ENCODE peak calls at places on chromosomes 12 and 14, in five cellular contexts. A is K562, J is GM12878, E is upper lobe of left lung, U is A549. D is an unnamed sample.

GRCh38 chr14:65177551-65177950 is 75.2 kb upstream of the MAX start:
- ATAC-seq in A (no peak), J (no peak), E (no peak), U (no peak), D (no peak)

GRCh38 chr12:104399750-104400612 is 56.8 kb upstream of the CHST11 start:
- ATAC-seq in A (no peak), J (no peak), E (no peak), U (no peak), D (no peak)

GRCh38 chr14:76720382-76720813 is 40.9 kb upstream of the VASH1 start:
- ATAC-seq in A (no peak), J (peak; percentile 89), E (no peak), U (peak; percentile 54), D (peak; percentile 57)

GRCh38 chr12:1760566-1761382 is 59.6 kb upstream of the LRTM2 start:
- ATAC-seq in A (peak; percentile 70), J (no peak), E (no peak), U (peak; percentile 88), D (no peak)

GRCh38 chr14:90866822-90867221 is 50.6 kb upstream of the TTC7B start:
- ATAC-seq in A (no peak), J (no peak), E (no peak), U (no peak), D (no peak)

GRCh38 chr12:82009524-82009923 is 250.4 kb upstream of the PPFIA2 start:
- ATAC-seq in A (no peak), J (no peak), E (no peak), U (no peak), D (no peak)

GRCh38 chr12:92124708-92125067 is 21.0 kb downstream of the BTG1 start:
- ATAC-seq in A (no peak), J (peak; percentile 32), E (no peak), U (no peak), D (no peak)

GRCh38 chr12:131245564-131246355 is 292.1 kb downstream of the ADGRD1 start:
- ATAC-seq in A (no peak), J (no peak), E (no peak), U (no peak), D (no peak)

GRCh38 chr12:69688021-69688420 is 11.1 kb downstream of the BEST3 start:
- ATAC-seq in A (no peak), J (no peak), E (no peak), U (peak; percentile 10), D (no peak)

GRCh38 chr14:54503476-54503875 is 6.2 kb upstream of the CGRRF1 start:
- ATAC-seq in A (peak; percentile 80), J (peak; percentile 68), E (peak; percentile 39), U (peak; percentile 89), D (no peak)

GRCh38 chr14:20627337-20628032 is 14.0 kb downstream of the OR6S1 start:
- ATAC-seq in A (no peak), J (no peak), E (no peak), U (no peak), D (no peak)

GRCh38 chr14:60242420-60242819 is 6.6 kb upstream of the PPM1A start:
- ATAC-seq in A (no peak), J (no peak), E (no peak), U (no peak), D (no peak)

GRCh38 chr12:6224550-6224949 is 24.4 kb downstream of the CD9 start:
- ATAC-seq in A (no peak), J (peak; percentile 70), E (no peak), U (no peak), D (no peak)

GRCh38 chr12:97837401-97837800 is 374.8 kb downstream of the RMST start:
- ATAC-seq in A (no peak), J (no peak), E (peak; percentile 75), U (no peak), D (peak; percentile 88)

GRCh38 chr14:94051115-94051514 is 25.0 kb downstream of the OTUB2 start:
- ATAC-seq in A (peak; percentile 38), J (no peak), E (no peak), U (peak; percentile 76), D (no peak)

GRCh38 chr14:103450423-103450822 is 65.2 kb downstream of the MARK3 start:
- ATAC-seq in A (no peak), J (no peak), E (no peak), U (no peak), D (no peak)

GRCh38 chr14:72986214-72986613 is 40.7 kb downstream of the ZFYVE1 start:
- ATAC-seq in A (no peak), J (no peak), E (no peak), U (no peak), D (no peak)

GRCh38 chr12:71972441-71973074 is 33.9 kb downstream of the TPH2 start:
- ATAC-seq in A (no peak), J (no peak), E (no peak), U (no peak), D (no peak)

DNA sequence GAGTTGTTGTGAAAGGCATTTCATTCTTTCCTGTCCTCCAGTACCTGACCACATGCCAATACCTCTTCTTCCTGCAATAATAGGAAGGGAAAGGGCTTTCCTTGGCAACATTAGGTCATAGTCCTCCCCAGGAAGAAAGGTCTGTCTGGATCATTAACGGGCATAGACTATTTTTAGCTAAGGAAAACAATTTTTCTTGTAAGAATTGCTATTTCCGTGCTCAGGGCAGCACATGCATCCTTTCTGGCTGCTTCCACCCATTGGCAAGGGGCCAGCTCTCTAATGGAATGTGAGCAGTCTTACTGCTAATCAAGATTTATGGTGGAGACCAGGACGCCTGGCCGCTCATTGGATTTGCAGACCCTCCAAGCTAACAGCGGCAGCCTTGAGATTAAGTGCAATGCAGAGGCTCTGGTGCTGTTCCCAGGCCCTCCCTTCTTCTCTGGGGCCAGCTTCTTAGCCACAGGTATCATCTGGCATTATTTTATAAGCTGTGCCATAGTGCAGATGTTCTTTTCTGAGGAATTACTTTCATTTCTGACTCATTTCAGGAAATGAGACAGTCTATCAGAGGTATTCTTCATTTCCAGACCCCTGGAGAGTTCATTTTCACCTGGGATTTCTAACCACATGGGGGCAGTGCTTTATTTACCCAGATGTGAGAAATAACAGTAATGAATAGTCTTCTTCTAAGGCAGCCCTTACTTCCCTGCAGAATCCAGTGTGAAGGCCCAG is 52.9 kb downstream of the ANO6 start:
- ATAC-seq in A (peak; percentile 83), J (peak; percentile 84), E (peak; percentile 52), U (peak; percentile 71), D (peak; percentile 65)
- TF ChIP-seq EP300 in A (no peak), J (no peak), E (no peak), U (no peak), D (no peak)

GRCh38 chr12:91106283-91106682 is 5.0 kb downstream of the LUM start:
- ATAC-seq in A (no peak), J (no peak), E (no peak), U (no peak), D (no peak)

GRCh38 chr12:91104812-91105466 is 6.4 kb downstream of the LUM start:
- ATAC-seq in A (no peak), J (no peak), E (no peak), U (no peak), D (no peak)

GRCh38 chr12:91108196-91108595 is 3.1 kb downstream of the LUM start:
- ATAC-seq in A (no peak), J (no peak), E (no peak), U (no peak), D (no peak)

GRCh38 chr12:91103101-91103500 is 8.2 kb downstream of the LUM start:
- ATAC-seq in A (no peak), J (no peak), E (no peak), U (no peak), D (no peak)

DNA sequence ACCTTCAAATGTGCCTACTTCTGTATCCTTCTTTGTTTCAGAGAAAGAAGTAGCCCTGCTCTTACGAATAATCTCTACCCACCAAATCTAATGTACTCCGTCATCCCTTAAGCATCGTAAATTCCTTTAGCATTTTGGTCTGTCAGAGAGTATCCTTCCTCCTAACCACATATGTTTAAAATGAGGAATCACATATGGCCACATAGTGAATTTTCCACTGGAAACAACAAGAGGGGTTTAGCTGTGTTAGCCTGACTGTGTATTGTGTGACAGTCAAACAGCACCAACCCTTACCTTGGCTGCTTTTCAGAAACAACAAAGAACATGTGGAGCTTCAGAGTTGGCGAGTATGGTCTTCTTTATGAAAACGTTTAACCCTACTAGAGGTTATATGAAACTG is 5.5 kb downstream of the LUM start:
- ATAC-seq in A (no peak), J (no peak), E (no peak), U (no peak), D (no peak)
- H3K27ac ChIP-seq in A (no peak overlapping the region), J (no peak overlapping the region), E (peak overlapping the region; percentile 41), U (no peak overlapping the region), D (no peak overlapping the region)

GRCh38 chr14:63857467-63858030 is 4.7 kb downstream of the SYNE2 start:
- ATAC-seq in A (no peak), J (no peak), E (no peak), U (no peak), D (no peak)
- H3K4me1 ChIP-seq in A (no peaks in the 10 kb centered on the region), J (peaks cover 4% of the 10 kb centered on the region), E (peaks cover 33% of the 10 kb centered on the region), U (peaks cover 6% of the 10 kb centered on the region), D (peaks cover 5% of the 10 kb centered on the region)

GRCh38 chr14:85856430-85856829 is 326.5 kb downstream of the FLRT2 start:
- ATAC-seq in A (no peak), J (no peak), E (no peak), U (no peak), D (no peak)
- TF ChIP-seq EP300 in A (no peak), J (no peak), E (no peak), U (no peak), D (no peak)

GRCh38 chr12:53483979-53484377 is 15.3 kb downstream of the MAP3K12 start:
- ATAC-seq in A (no peak), J (peak; percentile 12), E (no peak), U (peak; percentile 6), D (no peak)
- H3K27ac ChIP-seq in A (no peak overlapping the region), J (no peak overlapping the region), E (no peak overlapping the region), U (no peak overlapping the region), D (no peak overlapping the region)